ENCODE peak calls at places on chromosomes 5 and 9, in seven cellular contexts. One of them, this sample, is unnamed.

GRCh38 chr9:80175286-80175906 is 603.6 kb downstream of the TLE4 start:
- DNase-seq in osteoblast: no peak
- DNase-seq in NAMALWA: peak; percentile 61
- DNase-seq in GM04504: peak; percentile 6
- DNase-seq in stimulated activated CD4-positive, alpha-beta T cell treated with anti-CD3 and anti-CD28 coated beads, TNF-alpha, amount 100 ng/mL, for 1 hour: no peak
- DNase-seq in gastrocnemius medialis: no peak
- DNase-seq in stimulated activated CD8-positive, alpha-beta memory T cell treated with anti-CD3 and anti-CD28 coated beads, Interleukin-2, amount 100 ng/mL, for 48 hours: no peak
- DNase-seq in this sample: no peak

GRCh38 chr5:56429110-56429561 is 196.0 kb upstream of the ANKRD55 start:
- DNase-seq in osteoblast: no peak
- DNase-seq in gastrocnemius medialis: no peak
- DNase-seq in NAMALWA: no peak
- DNase-seq in stimulated activated CD4-positive, alpha-beta T cell treated with anti-CD3 and anti-CD28 coated beads, TNF-alpha, amount 100 ng/mL, for 1 hour: no peak
- DNase-seq in GM04504: no peak
- DNase-seq in stimulated activated CD8-positive, alpha-beta memory T cell treated with anti-CD3 and anti-CD28 coated beads, Interleukin-2, amount 100 ng/mL, for 48 hours: no peak
- DNase-seq in this sample: no peak

GRCh38 chr5:119411291-119411934 is 40.9 kb upstream of the HSD17B4 start:
- DNase-seq in NAMALWA: no peak
- DNase-seq in stimulated activated CD8-positive, alpha-beta memory T cell treated with anti-CD3 and anti-CD28 coated beads, Interleukin-2, amount 100 ng/mL, for 48 hours: no peak
- DNase-seq in GM04504: no peak
- DNase-seq in stimulated activated CD4-positive, alpha-beta T cell treated with anti-CD3 and anti-CD28 coated beads, TNF-alpha, amount 100 ng/mL, for 1 hour: no peak
- DNase-seq in osteoblast: no peak
- DNase-seq in gastrocnemius medialis: no peak
- DNase-seq in this sample: no peak

GRCh38 chr9:93010696-93011095 is 47.8 kb upstream of the SUSD3 start:
- DNase-seq in stimulated activated CD8-positive, alpha-beta memory T cell treated with anti-CD3 and anti-CD28 coated beads, Interleukin-2, amount 100 ng/mL, for 48 hours: no peak
- DNase-seq in stimulated activated CD4-positive, alpha-beta T cell treated with anti-CD3 and anti-CD28 coated beads, TNF-alpha, amount 100 ng/mL, for 1 hour: no peak
- DNase-seq in GM04504: no peak
- DNase-seq in osteoblast: peak; percentile 29
- DNase-seq in gastrocnemius medialis: no peak
- DNase-seq in NAMALWA: no peak
- DNase-seq in this sample: no peak

GRCh38 chr5:170731052-170731451 is 52.5 kb upstream of the GABRP start:
- DNase-seq in stimulated activated CD4-positive, alpha-beta T cell treated with anti-CD3 and anti-CD28 coated beads, TNF-alpha, amount 100 ng/mL, for 1 hour: no peak
- DNase-seq in osteoblast: no peak
- DNase-seq in NAMALWA: no peak
- DNase-seq in stimulated activated CD8-positive, alpha-beta memory T cell treated with anti-CD3 and anti-CD28 coated beads, Interleukin-2, amount 100 ng/mL, for 48 hours: no peak
- DNase-seq in GM04504: no peak
- DNase-seq in gastrocnemius medialis: no peak
- DNase-seq in this sample: no peak

GRCh38 chr5:113336975-113337374 is 97.8 kb downstream of the TSSK1B start:
- DNase-seq in GM04504: no peak
- DNase-seq in stimulated activated CD8-positive, alpha-beta memory T cell treated with anti-CD3 and anti-CD28 coated beads, Interleukin-2, amount 100 ng/mL, for 48 hours: no peak
- DNase-seq in stimulated activated CD4-positive, alpha-beta T cell treated with anti-CD3 and anti-CD28 coated beads, TNF-alpha, amount 100 ng/mL, for 1 hour: no peak
- DNase-seq in osteoblast: peak; percentile 71
- DNase-seq in NAMALWA: peak; percentile 48
- DNase-seq in gastrocnemius medialis: no peak
- DNase-seq in this sample: no peak

GRCh38 chr5:163916856-163917255 is 411.4 kb downstream of the MAT2B start:
- DNase-seq in osteoblast: no peak
- DNase-seq in gastrocnemius medialis: no peak
- DNase-seq in stimulated activated CD8-positive, alpha-beta memory T cell treated with anti-CD3 and anti-CD28 coated beads, Interleukin-2, amount 100 ng/mL, for 48 hours: no peak
- DNase-seq in stimulated activated CD4-positive, alpha-beta T cell treated with anti-CD3 and anti-CD28 coated beads, TNF-alpha, amount 100 ng/mL, for 1 hour: no peak
- DNase-seq in NAMALWA: no peak
- DNase-seq in GM04504: no peak
- DNase-seq in this sample: no peak

GRCh38 chr5:175872287-175873089 is 1.1 kb downstream of the CPLX2 start:
- DNase-seq in GM04504: no peak
- DNase-seq in gastrocnemius medialis: no peak
- DNase-seq in stimulated activated CD8-positive, alpha-beta memory T cell treated with anti-CD3 and anti-CD28 coated beads, Interleukin-2, amount 100 ng/mL, for 48 hours: no peak
- DNase-seq in NAMALWA: no peak
- DNase-seq in osteoblast: peak; percentile 48
- DNase-seq in stimulated activated CD4-positive, alpha-beta T cell treated with anti-CD3 and anti-CD28 coated beads, TNF-alpha, amount 100 ng/mL, for 1 hour: no peak
- DNase-seq in this sample: no peak

GRCh38 chr5:68277427-68277826 is 61.9 kb downstream of the PIK3R1 start:
- DNase-seq in stimulated activated CD4-positive, alpha-beta T cell treated with anti-CD3 and anti-CD28 coated beads, TNF-alpha, amount 100 ng/mL, for 1 hour: no peak
- DNase-seq in NAMALWA: no peak
- DNase-seq in stimulated activated CD8-positive, alpha-beta memory T cell treated with anti-CD3 and anti-CD28 coated beads, Interleukin-2, amount 100 ng/mL, for 48 hours: no peak
- DNase-seq in osteoblast: no peak
- DNase-seq in gastrocnemius medialis: no peak
- DNase-seq in GM04504: no peak
- DNase-seq in this sample: no peak

GRCh38 chr5:137737349-137738256 is 1.7 kb upstream of the KLHL3 start:
- DNase-seq in gastrocnemius medialis: no peak
- DNase-seq in stimulated activated CD4-positive, alpha-beta T cell treated with anti-CD3 and anti-CD28 coated beads, TNF-alpha, amount 100 ng/mL, for 1 hour: no peak
- DNase-seq in osteoblast: peak; percentile 39
- DNase-seq in NAMALWA: no peak
- DNase-seq in stimulated activated CD8-positive, alpha-beta memory T cell treated with anti-CD3 and anti-CD28 coated beads, Interleukin-2, amount 100 ng/mL, for 48 hours: no peak
- DNase-seq in GM04504: no peak
- DNase-seq in this sample: no peak

GRCh38 chr5:109929371-109929770 is 239.6 kb downstream of the MAN2A1 start:
- DNase-seq in osteoblast: no peak
- DNase-seq in GM04504: no peak
- DNase-seq in NAMALWA: no peak
- DNase-seq in gastrocnemius medialis: no peak
- DNase-seq in stimulated activated CD4-positive, alpha-beta T cell treated with anti-CD3 and anti-CD28 coated beads, TNF-alpha, amount 100 ng/mL, for 1 hour: no peak
- DNase-seq in stimulated activated CD8-positive, alpha-beta memory T cell treated with anti-CD3 and anti-CD28 coated beads, Interleukin-2, amount 100 ng/mL, for 48 hours: no peak
- DNase-seq in this sample: no peak

GRCh38 chr5:36790847-36791246 is 85.7 kb upstream of the NIPBL start:
- DNase-seq in GM04504: no peak
- DNase-seq in gastrocnemius medialis: no peak
- DNase-seq in stimulated activated CD4-positive, alpha-beta T cell treated with anti-CD3 and anti-CD28 coated beads, TNF-alpha, amount 100 ng/mL, for 1 hour: no peak
- DNase-seq in NAMALWA: no peak
- DNase-seq in osteoblast: no peak
- DNase-seq in stimulated activated CD8-positive, alpha-beta memory T cell treated with anti-CD3 and anti-CD28 coated beads, Interleukin-2, amount 100 ng/mL, for 48 hours: no peak
- DNase-seq in this sample: no peak

GRCh38 chr9:94656190-94656589 is 16.9 kb upstream of the FBP1 start:
- DNase-seq in gastrocnemius medialis: no peak
- DNase-seq in GM04504: no peak
- DNase-seq in stimulated activated CD8-positive, alpha-beta memory T cell treated with anti-CD3 and anti-CD28 coated beads, Interleukin-2, amount 100 ng/mL, for 48 hours: no peak
- DNase-seq in stimulated activated CD4-positive, alpha-beta T cell treated with anti-CD3 and anti-CD28 coated beads, TNF-alpha, amount 100 ng/mL, for 1 hour: no peak
- DNase-seq in osteoblast: no peak
- DNase-seq in NAMALWA: peak; percentile 89
- DNase-seq in this sample: no peak

GRCh38 chr9:87519415-87519989 is 21.8 kb downstream of the DAPK1 start:
- DNase-seq in GM04504: no peak
- DNase-seq in stimulated activated CD8-positive, alpha-beta memory T cell treated with anti-CD3 and anti-CD28 coated beads, Interleukin-2, amount 100 ng/mL, for 48 hours: no peak
- DNase-seq in NAMALWA: no peak
- DNase-seq in stimulated activated CD4-positive, alpha-beta T cell treated with anti-CD3 and anti-CD28 coated beads, TNF-alpha, amount 100 ng/mL, for 1 hour: no peak
- DNase-seq in osteoblast: no peak
- DNase-seq in gastrocnemius medialis: no peak
- DNase-seq in this sample: no peak

GRCh38 chr5:176180339-176180738 is 57.9 kb upstream of the SIMC1 start:
- DNase-seq in gastrocnemius medialis: no peak
- DNase-seq in stimulated activated CD4-positive, alpha-beta T cell treated with anti-CD3 and anti-CD28 coated beads, TNF-alpha, amount 100 ng/mL, for 1 hour: no peak
- DNase-seq in NAMALWA: no peak
- DNase-seq in osteoblast: peak; percentile 86
- DNase-seq in stimulated activated CD8-positive, alpha-beta memory T cell treated with anti-CD3 and anti-CD28 coated beads, Interleukin-2, amount 100 ng/mL, for 48 hours: no peak
- DNase-seq in GM04504: peak; percentile 18
- DNase-seq in this sample: peak; percentile 18

GRCh38 chr9:114898741-114899140 is 31.6 kb downstream of the TNFSF8 start:
- DNase-seq in NAMALWA: peak; percentile 75
- DNase-seq in stimulated activated CD4-positive, alpha-beta T cell treated with anti-CD3 and anti-CD28 coated beads, TNF-alpha, amount 100 ng/mL, for 1 hour: peak; percentile 54
- DNase-seq in stimulated activated CD8-positive, alpha-beta memory T cell treated with anti-CD3 and anti-CD28 coated beads, Interleukin-2, amount 100 ng/mL, for 48 hours: no peak
- DNase-seq in GM04504: no peak
- DNase-seq in osteoblast: no peak
- DNase-seq in gastrocnemius medialis: peak; percentile 10
- DNase-seq in this sample: peak; percentile 40

GRCh38 chr5:144467795-144468194 is 297.1 kb downstream of the KCTD16 start:
- DNase-seq in stimulated activated CD8-positive, alpha-beta memory T cell treated with anti-CD3 and anti-CD28 coated beads, Interleukin-2, amount 100 ng/mL, for 48 hours: no peak
- DNase-seq in GM04504: peak; percentile 18
- DNase-seq in gastrocnemius medialis: no peak
- DNase-seq in osteoblast: peak; percentile 77
- DNase-seq in NAMALWA: no peak
- DNase-seq in stimulated activated CD4-positive, alpha-beta T cell treated with anti-CD3 and anti-CD28 coated beads, TNF-alpha, amount 100 ng/mL, for 1 hour: no peak
- DNase-seq in this sample: no peak

GRCh38 chr5:157541452-157542118 is 34.0 kb downstream of the ADAM19 start:
- DNase-seq in stimulated activated CD4-positive, alpha-beta T cell treated with anti-CD3 and anti-CD28 coated beads, TNF-alpha, amount 100 ng/mL, for 1 hour: no peak
- DNase-seq in stimulated activated CD8-positive, alpha-beta memory T cell treated with anti-CD3 and anti-CD28 coated beads, Interleukin-2, amount 100 ng/mL, for 48 hours: no peak
- DNase-seq in osteoblast: no peak
- DNase-seq in gastrocnemius medialis: no peak
- DNase-seq in GM04504: no peak
- DNase-seq in NAMALWA: peak; percentile 37
- DNase-seq in this sample: no peak

GRCh38 chr5:168707646-168708300 is 128.6 kb upstream of the PANK3 start:
- DNase-seq in NAMALWA: no peak
- DNase-seq in osteoblast: no peak
- DNase-seq in stimulated activated CD4-positive, alpha-beta T cell treated with anti-CD3 and anti-CD28 coated beads, TNF-alpha, amount 100 ng/mL, for 1 hour: no peak
- DNase-seq in stimulated activated CD8-positive, alpha-beta memory T cell treated with anti-CD3 and anti-CD28 coated beads, Interleukin-2, amount 100 ng/mL, for 48 hours: no peak
- DNase-seq in GM04504: no peak
- DNase-seq in gastrocnemius medialis: no peak
- DNase-seq in this sample: peak; percentile 75

GRCh38 chr5:116810937-116811336 is 236.3 kb upstream of the SEMA6A start:
- DNase-seq in gastrocnemius medialis: no peak
- DNase-seq in NAMALWA: no peak
- DNase-seq in GM04504: no peak
- DNase-seq in osteoblast: no peak
- DNase-seq in stimulated activated CD4-positive, alpha-beta T cell treated with anti-CD3 and anti-CD28 coated beads, TNF-alpha, amount 100 ng/mL, for 1 hour: no peak
- DNase-seq in stimulated activated CD8-positive, alpha-beta memory T cell treated with anti-CD3 and anti-CD28 coated beads, Interleukin-2, amount 100 ng/mL, for 48 hours: no peak
- DNase-seq in this sample: no peak

GRCh38 chr5:180467576-180467975 is 26.6 kb upstream of the CNOT6 start:
- DNase-seq in stimulated activated CD4-positive, alpha-beta T cell treated with anti-CD3 and anti-CD28 coated beads, TNF-alpha, amount 100 ng/mL, for 1 hour: no peak
- DNase-seq in osteoblast: peak; percentile 41
- DNase-seq in NAMALWA: no peak
- DNase-seq in gastrocnemius medialis: no peak
- DNase-seq in stimulated activated CD8-positive, alpha-beta memory T cell treated with anti-CD3 and anti-CD28 coated beads, Interleukin-2, amount 100 ng/mL, for 48 hours: no peak
- DNase-seq in GM04504: no peak
- DNase-seq in this sample: peak; percentile 73

GRCh38 chr5:168672888-168673287 is 93.7 kb upstream of the PANK3 start:
- DNase-seq in gastrocnemius medialis: no peak
- DNase-seq in osteoblast: no peak
- DNase-seq in stimulated activated CD8-positive, alpha-beta memory T cell treated with anti-CD3 and anti-CD28 coated beads, Interleukin-2, amount 100 ng/mL, for 48 hours: no peak
- DNase-seq in stimulated activated CD4-positive, alpha-beta T cell treated with anti-CD3 and anti-CD28 coated beads, TNF-alpha, amount 100 ng/mL, for 1 hour: no peak
- DNase-seq in GM04504: no peak
- DNase-seq in NAMALWA: no peak
- DNase-seq in this sample: no peak